ENCODE peak calls at places on chromosomes 7 and 10, in nine cellular contexts. X is AML-193, K is NCI-H748 treated with DMSO at 0.1 percent for 48 hours, J is anterior cingulate cortex, Z is cardiac fibroblast, U is Caki2, N is kidney glomerular epithelial cell, L is OCI-M1, I is astrocyte of the cerebellum. A is an unnamed sample.

GRCh38 chr10:28678687-28679457 is 1.6 kb downstream of the BAMBI start:
- DNase-seq in Z (peak), J (no peak), L (peak), X (no peak), I (no peak), K (peak), N (peak), U (peak), A (no peak)

GRCh38 chr7:30082686-30083085 is 52.1 kb upstream of the MTURN start:
- DNase-seq in U (no peak), X (no peak), L (no peak), N (no peak), Z (no peak), J (no peak), K (no peak), I (no peak), A (no peak)

GRCh38 chr7:130960208-130960988 is 226.4 kb upstream of the KLF14 start:
- DNase-seq in N (peak), X (peak), J (no peak), Z (peak), K (no peak), U (peak), I (peak), L (peak), A (no peak)

GRCh38 chr10:75294518-75294865 is 58.7 kb upstream of the COMTD1 start:
- DNase-seq in L (no peak), I (no peak), Z (no peak), J (no peak), K (no peak), X (no peak), U (no peak), N (peak), A (no peak)

GRCh38 chr7:157757776-157758467 is 421.1 kb downstream of the DNAJB6 start:
- DNase-seq in I (no peak), L (no peak), N (no peak), X (no peak), J (no peak), K (no peak), U (no peak), Z (no peak), A (no peak)

GRCh38 chr7:2024227-2024918 is 208.4 kb downstream of the MAD1L1 start:
- DNase-seq in Z (peak), X (no peak), N (no peak), L (peak), J (no peak), K (no peak), I (no peak), U (no peak), A (no peak)

GRCh38 chr7:28596245-28596935 is 184.1 kb downstream of the CREB5 start:
- DNase-seq in Z (peak), N (no peak), I (no peak), K (no peak), X (no peak), U (no peak), J (no peak), L (no peak), A (no peak)

GRCh38 chr10:102230861-102231356 is 4.8 kb downstream of the ELOVL3 start:
- DNase-seq in J (no peak), X (no peak), U (no peak), L (no peak), I (no peak), N (no peak), K (no peak), Z (peak), A (peak)

GRCh38 chr7:158270106-158270775 is 317.4 kb downstream of the PTPRN2 start:
- DNase-seq in K (no peak), L (no peak), I (no peak), Z (no peak), J (no peak), X (no peak), U (no peak), N (no peak), A (no peak)

GRCh38 chr7:152882576-152883310 is 123.2 kb downstream of the ACTR3B start:
- DNase-seq in Z (no peak), N (no peak), I (no peak), X (no peak), K (no peak), U (no peak), J (no peak), L (no peak), A (no peak)

GRCh38 chr7:50141131-50141530 is 48.1 kb upstream of the ZPBP start:
- DNase-seq in X (no peak), I (no peak), Z (no peak), J (no peak), N (no peak), K (no peak), U (no peak), L (no peak), A (no peak)

GRCh38 chr7:107128748-107129147 is 40.1 kb upstream of the HBP1 start:
- DNase-seq in X (no peak), L (no peak), K (no peak), J (no peak), U (no peak), Z (no peak), I (no peak), N (no peak), A (no peak)

GRCh38 chr10:19979628-19980027 is 163.4 kb downstream of the PLXDC2 start:
- DNase-seq in L (no peak), U (no peak), K (no peak), I (no peak), N (no peak), X (no peak), Z (no peak), J (no peak), A (no peak)

GRCh38 chr7:82578430-82578829 is 134.9 kb upstream of the CACNA2D1 start:
- DNase-seq in L (no peak), U (no peak), I (peak), Z (peak), J (no peak), N (peak), X (no peak), K (peak), A (no peak)

GRCh38 chr7:131105294-131105802 is 222.3 kb upstream of the MKLN1 start:
- DNase-seq in X (peak), K (peak), J (peak), Z (peak), L (no peak), N (no peak), U (no peak), I (no peak), A (no peak)

GRCh38 chr10:79349072-79349491 is 1.8 kb downstream of the PPIF start:
- DNase-seq in U (no peak), L (no peak), J (no peak), I (no peak), Z (no peak), K (no peak), X (no peak), N (no peak), A (no peak)

GRCh38 chr7:90988523-90988922 is 275.7 kb upstream of the FZD1 start:
- DNase-seq in X (no peak), K (peak), L (no peak), I (no peak), U (no peak), N (no peak), Z (no peak), J (no peak), A (peak)

GRCh38 chr7:42350801-42351200 is 113.8 kb upstream of the GLI3 start:
- DNase-seq in X (no peak), L (no peak), J (no peak), N (no peak), U (peak), K (no peak), Z (peak), I (no peak), A (no peak)

GRCh38 chr10:123689880-123690279 is 23.7 kb downstream of the GPR26 start:
- DNase-seq in L (no peak), K (no peak), Z (no peak), U (no peak), I (no peak), J (no peak), N (no peak), X (no peak), A (no peak)

GRCh38 chr7:43572516-43573049 is 10.3 kb upstream of the STK17A start:
- DNase-seq in U (peak), N (peak), I (peak), J (no peak), Z (peak), K (no peak), L (peak), X (peak), A (no peak)